ENCODE peak calls at places on chromosomes 11 and 22, in five cellular contexts. Q, E, L, U and X are unnamed samples.

GRCh38 chr22:39457047-39457545 is 284 bp downstream of the MGAT3 start:
- DNase-seq in U (no peak), Q (no peak), L (no peak), E (no peak), X (no peak)

GRCh38 chr11:1750481-1750839 is at the start of gene IFITM10:
- DNase-seq in L (peak; percentile 59), E (no peak), Q (peak; percentile 34), U (no peak), X (peak; percentile 23)

GRCh38 chr11:18669629-18670162 is 28.9 kb upstream of the TMEM86A start:
- DNase-seq in Q (no peak), L (no peak), E (no peak), U (no peak), X (no peak)

GRCh38 chr11:118841469-118842222 is 42.0 kb upstream of the CXCR5 start:
- DNase-seq in E (no peak), Q (no peak), L (no peak), U (no peak), X (no peak)

GRCh38 chr11:117547188-117547831 is 219.7 kb downstream of the CEP164 start:
- DNase-seq in Q (no peak), L (no peak), U (no peak), E (no peak), X (no peak)

GRCh38 chr11:130510407-130511006 is 62.1 kb downstream of the ADAMTS15 start:
- DNase-seq in E (peak; percentile 14), Q (peak; percentile 15), U (no peak), L (no peak), X (peak; percentile 90)

GRCh38 chr11:120773501-120774031 is 250.3 kb upstream of the TBCEL start:
- DNase-seq in U (no peak), Q (no peak), E (peak; percentile 17), L (no peak), X (peak; percentile 61)

GRCh38 chr22:41925783-41926460 is 684 bp downstream of the TNFRSF13C start:
- DNase-seq in E (peak; percentile 24), Q (peak; percentile 67), U (peak; percentile 50), L (no peak), X (no peak)

GRCh38 chr22:32880906-32881596 is 79.5 kb downstream of the TIMP3 start:
- DNase-seq in L (no peak), E (no peak), U (peak; percentile 87), Q (peak; percentile 89), X (peak; percentile 87)

GRCh38 chr11:5686426-5686825 is 1.6 kb upstream of the TRIM5 start:
- DNase-seq in E (no peak), L (no peak), Q (no peak), U (no peak), X (no peak)

GRCh38 chr11:65549088-65549487 is 9.1 kb downstream of the LTBP3 start:
- DNase-seq in Q (no peak), E (no peak), U (no peak), L (no peak), X (no peak)

GRCh38 chr11:72418834-72419560 is 15.3 kb downstream of the CLPB start:
- DNase-seq in E (no peak), U (no peak), L (no peak), Q (no peak), X (no peak)

GRCh38 chr11:45209904-45210699 is 63.7 kb downstream of the PRDM11 start:
- DNase-seq in L (no peak), U (peak; percentile 84), E (peak; percentile 16), Q (peak; percentile 94), X (peak; percentile 36)

GRCh38 chr22:25153961-25154685 is 45.5 kb upstream of the CRYBB3 start:
- DNase-seq in U (peak; percentile 76), L (peak; percentile 92), E (peak; percentile 66), Q (peak; percentile 58), X (peak; percentile 91)

GRCh38 chr11:892106-892505 is 18.5 kb downstream of the CHID1 start:
- DNase-seq in U (no peak), Q (no peak), L (no peak), E (no peak), X (no peak)

GRCh38 chr22:26409705-26410376 is 19.2 kb upstream of the ASPHD2 start:
- DNase-seq in L (no peak), U (no peak), E (no peak), Q (no peak), X (no peak)

GRCh38 chr22:32177221-32177765 is 18.2 kb upstream of the C22orf42 start:
- DNase-seq in L (no peak), Q (no peak), U (no peak), E (no peak), X (no peak)

GRCh38 chr11:61332266-61332822 is 561 bp downstream of the DDB1 start:
- DNase-seq in L (peak; percentile 23), E (peak; percentile 41), U (no peak), Q (no peak), X (peak; percentile 38)

GRCh38 chr22:50016308-50016987 is 3.9 kb upstream of the IL17REL start:
- DNase-seq in E (no peak), U (no peak), L (no peak), Q (no peak), X (no peak)

GRCh38 chr11:125433454-125434121 is 62.5 kb downstream of the FEZ1 start:
- DNase-seq in L (peak; percentile 60), U (peak; percentile 50), Q (peak; percentile 36), E (peak; percentile 59), X (peak; percentile 67)

GRCh38 chr11:126229782-126230540 is 18.4 kb downstream of the FAM118B start:
- DNase-seq in E (peak; percentile 65), U (no peak), L (no peak), Q (no peak), X (peak; percentile 64)

GRCh38 chr11:79525257-79525656 is 84.4 kb upstream of the TENM4 start:
- DNase-seq in Q (no peak), E (no peak), L (no peak), U (no peak), X (no peak)

GRCh38 chr11:69512790-69513189 is 31.3 kb downstream of the LINC01488 start:
- DNase-seq in E (no peak), U (no peak), Q (no peak), L (no peak), X (no peak)

GRCh38 chr11:129862123-129862522 is 33.3 kb downstream of the NFRKB start:
- DNase-seq in U (no peak), Q (no peak), L (no peak), E (no peak), X (no peak)

GRCh38 chr11:103907548-103908455 is 128.6 kb upstream of the DDI1 start:
- DNase-seq in E (peak; percentile 32), L (peak; percentile 6), Q (no peak), U (no peak), X (peak; percentile 62)

GRCh38 chr11:413120-414081 is 1.4 kb downstream of the SIGIRR start:
- DNase-seq in Q (no peak), L (no peak), E (no peak), U (no peak), X (no peak)

GRCh38 chr11:17547051-17547577 is at the start of gene OTOG:
- DNase-seq in U (no peak), L (no peak), Q (no peak), E (no peak), X (no peak)

GRCh38 chr22:24450600-24450999 is 23.2 kb downstream of the ADORA2A start:
- DNase-seq in L (no peak), E (no peak), Q (peak; percentile 25), U (no peak), X (no peak)

GRCh38 chr22:35399114-35399677 is 744 bp upstream of the MCM5 start:
- DNase-seq in E (no peak), Q (no peak), L (no peak), U (no peak), X (no peak)

GRCh38 chr11:76615950-76616349 is 54.6 kb downstream of the LRRC32 start:
- DNase-seq in U (peak; percentile 86), Q (peak; percentile 74), E (peak; percentile 67), L (no peak), X (peak; percentile 84)

GRCh38 chr11:130766650-130767297 is 149.5 kb downstream of the SNX19 start:
- DNase-seq in U (no peak), Q (no peak), E (no peak), L (no peak), X (no peak)

GRCh38 chr11:19715373-19715772 is 2.7 kb downstream of the NAV2 start:
- DNase-seq in Q (no peak), U (no peak), E (peak; percentile 82), L (peak; percentile 95), X (peak; percentile 91)

GRCh38 chr11:85626496-85626895 is 648 bp downstream of the DLG2 start:
- DNase-seq in L (no peak), U (no peak), E (no peak), Q (no peak), X (no peak)
- TF ChIP-seq CTCF in L (no peak), U (no peak), E (no peak), Q (no peak), X (no peak)

DNA sequence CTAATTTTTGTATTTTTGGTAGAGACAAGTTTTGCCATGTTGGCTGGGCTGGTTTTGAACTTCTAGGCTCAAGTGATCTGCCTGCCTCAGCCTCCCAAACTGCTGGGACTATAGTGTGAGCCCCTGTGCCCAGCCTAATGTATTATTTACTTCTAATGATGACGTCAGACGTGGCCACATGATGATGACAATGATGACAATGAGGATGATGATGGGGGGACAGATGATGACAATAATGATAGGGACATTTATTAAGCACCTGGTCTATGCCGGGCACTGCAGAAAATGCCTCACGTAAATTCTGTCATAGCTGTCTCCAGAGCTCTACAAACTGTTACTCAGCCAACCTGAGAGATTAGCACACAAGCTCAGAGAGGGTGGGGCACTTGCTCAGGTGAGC is 169.3 kb downstream of the SHANK2 start:
- DNase-seq in E (no peak), Q (no peak), U (no peak), L (no peak), X (no peak)
- H3K4me3 ChIP-seq in E (no peak overlapping the region), Q (no peak overlapping the region), U (no peak overlapping the region), L (no peak overlapping the region), X (no peak overlapping the region)

DNA sequence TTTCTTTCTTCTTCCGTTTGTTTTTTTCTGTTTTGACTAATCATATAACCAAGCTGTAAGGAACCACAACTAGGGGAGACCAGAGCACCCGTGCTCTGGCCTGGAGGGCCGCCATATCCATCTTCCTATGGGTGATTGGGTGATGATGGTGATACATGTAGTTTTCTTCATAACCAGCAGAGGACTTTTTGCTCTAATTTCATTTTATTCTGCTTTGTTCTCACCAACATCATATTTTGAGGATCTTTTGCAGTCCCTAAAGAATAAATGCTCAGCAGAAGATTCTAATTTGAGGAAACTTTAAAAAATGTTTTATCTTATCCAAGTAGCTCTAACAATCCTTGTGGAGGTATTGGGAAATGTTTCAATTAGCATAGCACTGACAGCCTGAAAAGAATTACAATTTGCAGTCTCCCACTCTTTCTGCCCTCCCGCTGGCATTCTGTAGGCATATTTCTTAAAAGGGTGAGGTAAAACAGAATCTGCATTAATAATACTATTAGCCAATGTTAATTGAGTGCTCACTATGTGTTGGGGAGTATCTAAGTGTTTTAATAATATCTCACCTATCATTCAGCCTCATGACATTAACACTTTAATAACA is 544.0 kb downstream of the NTM start:
- DNase-seq in U (no peak), Q (no peak), E (peak; percentile 53), L (no peak), X (peak; percentile 65)
- TF ChIP-seq CTCF in U (peak; percentile 38), Q (no peak), E (peak; percentile 66), L (peak; percentile 33), X (peak; percentile 62)

DNA sequence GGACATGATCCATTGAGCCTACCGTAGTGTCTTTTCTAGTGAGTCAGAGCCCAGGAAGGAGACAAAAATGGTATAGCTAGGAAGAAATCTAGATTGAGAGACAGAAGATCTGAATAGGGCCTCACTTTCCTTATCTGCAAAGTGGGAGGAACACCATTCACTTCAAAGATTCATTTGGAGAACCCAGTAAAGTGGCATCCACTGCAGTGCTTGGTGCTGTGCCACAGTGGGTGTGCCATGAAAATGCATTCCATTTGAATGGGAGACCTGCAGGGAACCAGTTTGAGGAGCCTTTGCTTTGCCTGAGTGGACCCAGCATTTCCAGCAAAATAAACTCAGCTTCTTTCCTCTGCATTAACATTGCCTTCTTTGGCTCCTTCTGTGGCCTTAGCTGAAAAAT is 470.5 kb upstream of the CADM1 start:
- DNase-seq in L (no peak), U (no peak), Q (no peak), E (no peak), X (no peak)
- H3K4me3 ChIP-seq in L (no peak overlapping the region), U (no peak overlapping the region), Q (no peak overlapping the region), E (no peak overlapping the region), X (no peak overlapping the region)